ENCODE peak calls at places on chromosomes 12 and 14, in five cellular contexts. I, D, N, V and K are unnamed samples.

GRCh38 chr14:56219666-56220413 is 101.6 kb downstream of the PELI2 start:
- DNase-seq in I (no peak), D (no peak), N (no peak), V (no peak), K (peak)

GRCh38 chr12:4099276-4099675 is 174.3 kb upstream of the CCND2 start:
- DNase-seq in I (no peak), D (no peak), N (no peak), V (peak), K (no peak)

GRCh38 chr12:131140069-131140435 is 186.3 kb downstream of the ADGRD1 start:
- DNase-seq in I (no peak), D (no peak), N (no peak), V (no peak), K (no peak)

GRCh38 chr12:94614288-94614721 is 36.1 kb downstream of the TMCC3 start:
- DNase-seq in I (no peak), D (peak), N (no peak), V (peak), K (no peak)

GRCh38 chr12:52049286-52049685 is 2.0 kb upstream of the NR4A1 start:
- DNase-seq in I (no peak), D (no peak), N (no peak), V (no peak), K (no peak)

GRCh38 chr14:93184391-93185332 is at the start of the genes LYSET and MOAP1:
- DNase-seq in I (peak), D (peak), N (peak), V (peak), K (peak)

GRCh38 chr12:93832126-93832525 is 155.0 kb downstream of the CRADD start:
- DNase-seq in I (no peak), D (no peak), N (no peak), V (no peak), K (no peak)

GRCh38 chr14:69059658-69060648 is 80.9 kb upstream of the ACTN1 start:
- DNase-seq in I (peak), D (peak), N (peak), V (no peak), K (peak)

GRCh38 chr12:49825971-49826421 is 2.2 kb downstream of the NCKAP5L start:
- DNase-seq in I (no peak), D (peak), N (no peak), V (no peak), K (peak)

GRCh38 chr12:109461049-109461845 is 15.9 kb downstream of the KCTD10 start:
- DNase-seq in I (peak), D (peak), N (no peak), V (no peak), K (peak)

GRCh38 chr12:100741084-100741711 is 53.4 kb upstream of the ANO4 start:
- DNase-seq in I (no peak), D (peak), N (no peak), V (peak), K (peak)

GRCh38 chr12:68915055-68915454 is 17.9 kb downstream of the CPM start:
- DNase-seq in I (no peak), D (peak), N (no peak), V (no peak), K (peak)

GRCh38 chr12:122880668-122881067 is 15.3 kb downstream of the VPS37B start:
- DNase-seq in I (no peak), D (peak), N (no peak), V (peak), K (peak)

GRCh38 chr14:50658203-50658602 is 9.9 kb downstream of the SAV1 start:
- DNase-seq in I (no peak), D (peak), N (no peak), V (peak), K (peak)

GRCh38 chr12:3700861-3701260 is 52.0 kb downstream of the CRACR2A start:
- DNase-seq in I (no peak), D (peak), N (no peak), V (no peak), K (peak)

GRCh38 chr12:15216036-15216889 is 5.0 kb downstream of the RERG start:
- DNase-seq in I (no peak), D (no peak), N (no peak), V (no peak), K (no peak)

GRCh38 chr12:77049767-77050353 is 15.5 kb downstream of the E2F7 start:
- DNase-seq in I (no peak), D (peak), N (no peak), V (peak), K (peak)

GRCh38 chr14:32104308-32104707 is 27.2 kb downstream of the ARHGAP5 start:
- DNase-seq in I (no peak), D (no peak), N (no peak), V (no peak), K (no peak)

GRCh38 chr12:108441549-108441948 is 73.5 kb upstream of the FICD start:
- DNase-seq in I (no peak), D (no peak), N (no peak), V (peak), K (no peak)

GRCh38 chr14:100421756-100422470 is 98.8 kb downstream of the SLC25A47 start:
- DNase-seq in I (no peak), D (peak), N (no peak), V (no peak), K (no peak)

GRCh38 chr14:40417777-40418401 is 985.7 kb upstream of the FBXO33 start:
- DNase-seq in I (no peak), D (no peak), N (no peak), V (peak), K (peak)

GRCh38 chr14:105880616-105881015 is 354.2 kb downstream of the TMEM121 start:
- DNase-seq in I (no peak), D (no peak), N (peak), V (no peak), K (no peak)

GRCh38 chr12:110782068-110782467 is 39.4 kb upstream of the PPP1CC start:
- DNase-seq in I (no peak), D (no peak), N (no peak), V (no peak), K (no peak)

GRCh38 chr12:94678396-94678795 is 28.0 kb upstream of the TMCC3 start:
- DNase-seq in I (no peak), D (no peak), N (no peak), V (no peak), K (no peak)

GRCh38 chr14:55094630-55095157 is 34.4 kb upstream of the LGALS3 start:
- DNase-seq in I (no peak), D (peak), N (no peak), V (no peak), K (no peak)

GRCh38 chr12:52044284-52044983 is 6.8 kb upstream of the NR4A1 start:
- DNase-seq in I (peak), D (peak), N (peak), V (no peak), K (peak)

GRCh38 chr14:44404021-44404420 is 103.1 kb downstream of the FSCB start:
- DNase-seq in I (no peak), D (no peak), N (no peak), V (no peak), K (peak)

GRCh38 chr12:82015623-82016347 is 256.6 kb upstream of the PPFIA2 start:
- DNase-seq in I (no peak), D (no peak), N (no peak), V (no peak), K (no peak)

GRCh38 chr12:109517619-109518018 is 40.2 kb downstream of the UBE3B start:
- DNase-seq in I (no peak), D (no peak), N (no peak), V (no peak), K (no peak)

DNA sequence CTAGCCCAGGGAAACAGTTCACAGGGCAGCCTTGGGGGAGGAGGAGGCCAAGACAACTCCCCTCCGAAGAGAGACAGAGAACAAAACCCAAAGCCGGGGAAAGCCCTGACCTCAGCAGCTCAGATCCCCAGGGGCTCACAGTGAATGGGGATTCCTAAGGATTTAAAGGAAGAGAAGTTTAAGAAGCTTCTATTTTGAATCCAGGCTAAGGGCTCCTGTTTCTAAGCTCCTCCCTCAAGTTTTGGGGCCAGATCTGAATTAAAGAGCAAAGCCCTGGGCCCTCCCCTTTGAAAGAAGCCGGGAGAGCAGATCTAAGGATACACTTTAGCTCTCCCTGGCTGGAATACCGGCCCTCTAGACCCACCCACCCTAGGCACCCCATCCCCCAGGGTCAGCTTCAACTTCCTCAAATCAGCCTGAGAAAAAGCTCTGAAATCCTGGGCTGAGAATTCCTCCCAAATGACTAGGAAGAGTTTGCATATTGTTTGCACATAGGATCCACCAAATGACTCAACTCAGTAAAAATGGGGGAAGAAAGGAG is 3.9 kb downstream of the KDM2B start:
- DNase-seq in I (no peak), D (peak), N (peak), V (peak), K (peak)
- H3K4me3 ChIP-seq in I (no peak), D (peak), N (no peak), V (peak), K (no peak)

GRCh38 chr12:61367281-61367785 is 892.9 kb upstream of the USP15 start:
- DNase-seq in I (no peak), D (no peak), N (no peak), V (peak), K (no peak)
- TF ChIP-seq CTCF in I (no peak), D (no peak), N (no peak), V (peak), K (no peak)

DNA sequence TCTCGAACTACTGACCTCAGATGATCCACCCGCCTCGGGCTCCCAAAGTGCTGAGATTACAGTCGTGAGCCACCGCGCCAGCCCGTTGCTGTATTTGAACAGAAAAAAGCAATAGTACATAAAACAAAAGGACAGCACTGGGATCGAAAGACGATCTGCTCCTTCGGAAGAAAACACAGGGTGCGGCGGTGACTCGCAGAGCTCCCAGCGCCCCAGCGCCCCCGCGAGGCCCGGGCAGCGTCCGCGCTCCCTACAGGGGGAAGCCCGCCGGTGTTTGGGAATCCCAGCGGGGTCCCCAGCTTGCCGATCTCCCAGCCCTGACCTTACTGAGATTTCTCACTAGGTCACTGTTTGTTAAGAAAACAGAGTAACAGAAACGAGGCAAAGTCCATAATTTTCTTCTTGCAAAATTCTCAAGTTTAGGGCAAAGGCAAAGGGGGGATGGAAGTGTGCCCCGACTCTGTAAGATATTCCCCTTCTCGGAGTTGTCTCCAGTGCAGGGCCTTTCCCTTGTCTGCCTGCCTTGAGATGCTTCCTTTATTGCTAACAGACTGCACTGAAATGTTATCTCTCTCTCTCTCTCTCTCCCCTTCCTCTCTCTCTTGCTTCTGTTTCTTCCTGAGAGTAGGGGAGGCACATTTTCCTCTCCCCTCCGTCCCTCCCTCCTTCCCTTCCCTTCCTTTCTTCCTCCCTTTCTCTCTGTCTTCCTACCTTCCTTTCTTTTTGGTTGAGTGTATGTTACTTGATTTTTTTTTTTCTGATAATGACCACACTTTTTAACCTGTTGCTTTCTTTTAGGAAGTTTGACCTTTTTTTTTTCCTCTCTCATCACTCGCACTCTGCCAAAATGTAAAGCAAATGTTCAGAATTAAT is 92.0 kb downstream of the TMEM30B start:
- DNase-seq in I (peak), D (peak), N (peak), V (peak), K (peak)
- H3K4me3 ChIP-seq in I (no peak), D (peak), N (peak), V (peak), K (peak)

GRCh38 chr14:76267322-76268012 is 108.5 kb upstream of the ESRRB start:
- DNase-seq in I (peak), D (peak), N (peak), V (peak), K (peak)
- TF ChIP-seq CTCF in I (no peak), D (peak), N (no peak), V (no peak), K (peak)

GRCh38 chr12:45263587-45263986 is 47.7 kb downstream of the ANO6 start:
- DNase-seq in I (no peak), D (no peak), N (no peak), V (no peak), K (no peak)

GRCh38 chr12:45260481-45260824 is 44.6 kb downstream of the ANO6 start:
- DNase-seq in I (no peak), D (no peak), N (no peak), V (no peak), K (no peak)

GRCh38 chr12:45257185-45257585 is 41.3 kb downstream of the ANO6 start:
- DNase-seq in I (no peak), D (no peak), N (no peak), V (no peak), K (no peak)

GRCh38 chr12:45259732-45260480 is 44.0 kb downstream of the ANO6 start:
- DNase-seq in I (no peak), D (peak), N (no peak), V (no peak), K (peak)

DNA sequence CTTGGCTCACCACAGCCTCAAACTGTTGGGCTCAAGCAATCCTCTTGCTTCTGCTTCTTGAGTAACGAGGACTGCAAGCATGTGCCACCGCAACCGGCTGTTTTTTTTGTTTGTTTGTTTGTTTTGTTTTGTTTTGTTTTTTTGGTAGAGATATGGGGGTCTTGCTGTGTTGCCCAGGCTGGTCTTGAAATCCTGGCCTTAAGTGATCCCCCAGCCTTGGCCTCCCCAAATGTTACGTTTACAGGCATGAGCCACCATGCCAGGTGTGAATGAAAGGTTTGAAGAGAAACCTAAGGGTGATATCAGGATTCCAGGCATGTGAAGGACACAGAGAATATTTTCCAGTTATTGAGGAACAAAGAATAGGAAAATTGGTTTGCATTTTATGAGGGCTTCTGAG is 45.0 kb downstream of the ANO6 start:
- DNase-seq in I (no peak), D (no peak), N (no peak), V (no peak), K (no peak)
- H3K4me3 ChIP-seq in I (no peak), D (no peak), N (no peak), V (no peak), K (no peak)

GRCh38 chr12:119695034-119695433 is 27.1 kb downstream of the PRKAB1 start:
- DNase-seq in I (no peak), D (peak), N (no peak), V (peak), K (peak)
- TF ChIP-seq CTCF in I (no peak), D (peak), N (no peak), V (peak), K (peak)

GRCh38 chr12:120366341-120366705 is 2.6 kb downstream of the MSI1 start:
- DNase-seq in I (no peak), D (no peak), N (no peak), V (no peak), K (no peak)

GRCh38 chr12:120368789-120369475 is at the start of gene MSI1:
- DNase-seq in I (no peak), D (no peak), N (no peak), V (peak), K (no peak)

GRCh38 chr12:120367924-120368788 is 808 bp downstream of the MSI1 start:
- DNase-seq in I (no peak), D (no peak), N (peak), V (peak), K (no peak)

GRCh38 chr12:120366884-120367251 is 2.1 kb downstream of the MSI1 start:
- DNase-seq in I (no peak), D (no peak), N (no peak), V (no peak), K (no peak)

DNA sequence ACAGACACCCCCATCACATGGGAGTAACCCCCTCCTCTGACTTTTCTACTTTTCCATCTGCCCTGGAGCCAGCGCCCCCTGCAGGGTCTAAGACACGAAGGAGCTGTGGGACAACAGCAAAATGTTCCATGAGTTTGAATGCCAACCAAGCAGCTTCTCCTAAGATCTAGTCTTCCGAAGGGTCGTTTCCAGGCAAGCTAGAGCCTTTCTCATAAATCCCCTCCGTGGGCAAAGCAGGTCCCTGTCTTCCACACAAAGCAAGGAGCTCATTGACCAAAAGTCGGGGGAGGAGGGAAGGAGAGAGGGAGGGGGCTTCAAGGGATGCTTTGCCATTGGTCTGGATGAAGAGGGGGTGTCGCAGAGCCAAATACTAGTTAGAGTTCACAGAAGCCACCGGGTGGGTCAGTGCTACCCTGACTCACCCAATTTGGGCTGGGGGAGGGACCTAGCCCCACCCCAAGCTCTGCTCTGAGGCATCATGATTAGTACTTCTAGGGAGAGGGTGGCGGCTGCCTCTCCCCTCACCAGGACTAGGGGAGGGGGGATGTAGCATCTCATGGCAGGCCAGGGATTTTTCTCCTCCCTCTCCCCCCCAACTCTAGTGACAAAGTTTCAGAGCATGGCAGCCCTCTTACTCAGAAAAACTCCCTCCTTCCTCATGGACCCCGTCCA is 1.6 kb downstream of the MSI1 start:
- DNase-seq in I (no peak), D (no peak), N (no peak), V (peak), K (no peak)
- H3K4me3 ChIP-seq in I (no peak), D (no peak), N (peak), V (peak), K (no peak)

DNA sequence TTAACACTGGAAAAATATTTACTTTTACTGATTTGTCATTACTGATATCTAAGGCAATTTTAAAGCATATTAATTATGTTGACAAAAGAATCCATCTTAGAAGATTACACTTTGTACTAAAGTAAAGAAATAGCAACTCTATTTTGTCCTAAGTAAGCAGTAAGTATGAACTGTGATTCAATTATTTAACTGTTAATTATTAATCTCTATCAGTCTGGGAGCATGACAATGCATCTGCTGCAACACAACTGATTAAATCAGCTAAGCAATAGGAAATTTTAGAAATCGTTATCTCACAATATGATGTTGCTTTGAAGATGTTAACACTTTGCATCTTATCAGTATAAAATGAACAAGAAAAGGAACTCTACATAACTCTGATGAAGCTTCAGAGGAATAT is 172.3 kb downstream of the DPY19L2 start:
- DNase-seq in I (no peak), D (no peak), N (no peak), V (no peak), K (no peak)
- TF ChIP-seq CTCF in I (no peak), D (no peak), N (no peak), V (no peak), K (no peak)

GRCh38 chr12:104216461-104217058 is 981 bp downstream of the TXNRD1 start:
- DNase-seq in I (no peak), D (no peak), N (no peak), V (no peak), K (no peak)
- H3K4me3 ChIP-seq in I (no peak), D (peak), N (peak), V (peak), K (peak)